ENCODE peak calls at places on chromosomes 1 and 21, in ten cellular contexts. U, O, D, T, V, A, M, Y, E and H are unnamed samples.

GRCh38 chr1:165376041-165376810 is 19.7 kb upstream of the LMX1A start:
- DNase-seq in E (no peak), U (peak; percentile 84), V (no peak), O (peak; percentile 74), A (peak; percentile 20), M (peak; percentile 97), D (peak; percentile 86), Y (peak; percentile 96), T (peak; percentile 64), H (no peak)

GRCh38 chr1:47371016-47371517 is 37.5 kb downstream of the CMPK1 start:
- DNase-seq in D (no peak), E (no peak), U (no peak), Y (peak; percentile 36), T (no peak), M (no peak), A (peak; percentile 70), V (no peak), O (no peak), H (no peak)

GRCh38 chr21:41639766-41640165 is 127.1 kb downstream of the RIPK4 start:
- DNase-seq in E (no peak), U (no peak), D (no peak), O (no peak), M (no peak), Y (no peak), V (no peak), T (no peak), A (no peak), H (no peak)

GRCh38 chr1:228804640-228805413 is 69.5 kb downstream of the RHOU start:
- DNase-seq in D (no peak), A (no peak), E (no peak), M (peak; percentile 59), U (no peak), O (no peak), Y (no peak), V (no peak), T (no peak), H (no peak)

GRCh38 chr1:101081496-101082282 is 56.1 kb upstream of the DPH5 start:
- DNase-seq in D (no peak), Y (no peak), V (no peak), U (no peak), O (no peak), A (no peak), E (no peak), M (no peak), T (no peak), H (peak; percentile 56)

GRCh38 chr21:45381036-45381787 is 23.8 kb upstream of the COL18A1 start:
- DNase-seq in U (no peak), E (no peak), M (no peak), Y (no peak), D (no peak), T (no peak), A (no peak), V (no peak), O (no peak), H (no peak)

GRCh38 chr1:99481391-99481996 is 164.4 kb upstream of the PALMD start:
- DNase-seq in V (peak; percentile 18), U (peak; percentile 57), O (peak; percentile 47), M (peak; percentile 76), Y (peak; percentile 70), D (peak; percentile 81), E (peak; percentile 73), T (peak; percentile 71), A (peak; percentile 68), H (peak; percentile 12)

GRCh38 chr1:62084304-62084905 is 110.2 kb upstream of the L1TD1 start:
- DNase-seq in A (no peak), V (no peak), D (no peak), M (peak; percentile 21), Y (peak; percentile 3), E (no peak), O (no peak), T (no peak), U (no peak), H (no peak)

GRCh38 chr1:153532161-153532560 is 3.6 kb downstream of the S100A6 start:
- DNase-seq in O (no peak), E (no peak), T (no peak), A (no peak), Y (no peak), V (no peak), D (no peak), M (no peak), U (no peak), H (peak; percentile 54)

GRCh38 chr1:9778905-9779304 is 44.9 kb downstream of the CLSTN1 start:
- DNase-seq in A (no peak), M (no peak), Y (no peak), D (no peak), T (no peak), V (no peak), U (no peak), E (no peak), O (no peak), H (no peak)

GRCh38 chr1:163824006-163824405 is 502.3 kb downstream of the NUF2 start:
- DNase-seq in E (no peak), Y (peak; percentile 98), U (no peak), T (peak; percentile 93), A (peak; percentile 43), M (peak; percentile 87), D (no peak), V (no peak), O (no peak), H (no peak)

GRCh38 chr21:41712201-41712600 is 54.7 kb downstream of the RIPK4 start:
- DNase-seq in O (no peak), M (no peak), U (no peak), Y (no peak), D (no peak), T (no peak), A (no peak), V (no peak), E (no peak), H (no peak)

GRCh38 chr1:217017172-217017571 is 293.9 kb upstream of the ESRRG start:
- DNase-seq in E (no peak), V (no peak), U (no peak), M (no peak), A (no peak), O (no peak), T (no peak), D (no peak), Y (no peak), H (no peak)

GRCh38 chr1:89198081-89198480 is 661 bp downstream of the GBP4 start:
- DNase-seq in U (no peak), Y (no peak), M (peak; percentile 10), A (no peak), E (no peak), O (no peak), V (no peak), T (no peak), D (no peak), H (no peak)

GRCh38 chr21:32702702-32703101 is 25.1 kb downstream of the SYNJ1 start:
- DNase-seq in A (peak; percentile 89), O (no peak), Y (peak; percentile 71), T (peak; percentile 63), E (peak; percentile 94), V (peak; percentile 18), U (no peak), D (no peak), M (peak; percentile 63), H (no peak)

GRCh38 chr1:25107643-25108010 is 124.7 kb downstream of the SYF2 start:
- DNase-seq in A (peak; percentile 57), O (no peak), E (no peak), Y (peak; percentile 40), V (no peak), U (no peak), M (no peak), T (no peak), D (no peak), H (no peak)

GRCh38 chr1:53123462-53124129 is 18.8 kb downstream of the SLC1A7 start:
- DNase-seq in Y (peak; percentile 94), E (no peak), T (no peak), V (no peak), M (peak; percentile 81), A (peak; percentile 66), D (no peak), O (no peak), U (no peak), H (no peak)

GRCh38 chr1:170095976-170096725 is 21.7 kb upstream of the KIFAP3 start:
- DNase-seq in D (no peak), O (no peak), M (no peak), A (no peak), Y (no peak), T (no peak), V (no peak), U (no peak), E (no peak), H (no peak)

GRCh38 chr1:24606621-24607020 is 36.5 kb upstream of the SRRM1 start:
- DNase-seq in U (no peak), M (no peak), V (no peak), T (peak; percentile 51), A (no peak), Y (no peak), E (no peak), D (no peak), O (no peak), H (no peak)

GRCh38 chr1:222916067-222916466 is 101.2 kb downstream of the DISP1 start:
- DNase-seq in Y (no peak), E (no peak), D (no peak), M (no peak), U (no peak), V (no peak), A (no peak), O (no peak), T (no peak), H (no peak)

GRCh38 chr1:83761084-83761760 is 237.7 kb downstream of the TTLL7 start:
- DNase-seq in Y (no peak), A (no peak), O (no peak), U (no peak), E (no peak), T (no peak), D (no peak), V (no peak), M (no peak), H (no peak)